ENCODE peak calls at places on chromosomes 6 and 20, in five cellular contexts. One of them, this sample, is unnamed.

GRCh38 chr6:158017621-158018369 is 36.1 kb downstream of the SYNJ2 start:
- DNase-seq in upper lobe of right lung: no peak
- DNase-seq in cardiac fibroblast: no peak
- DNase-seq in MM.1S: no peak
- DNase-seq in AG04450: no peak
- DNase-seq in this sample: no peak

GRCh38 chr6:81933648-81934047 is 181.2 kb upstream of the TENT5A start:
- DNase-seq in upper lobe of right lung: no peak
- DNase-seq in AG04450: no peak
- DNase-seq in cardiac fibroblast: peak
- DNase-seq in MM.1S: no peak
- DNase-seq in this sample: no peak

GRCh38 chr6:22383016-22383415 is 86.2 kb upstream of the PRL start:
- DNase-seq in AG04450: no peak
- DNase-seq in cardiac fibroblast: peak
- DNase-seq in upper lobe of right lung: no peak
- DNase-seq in MM.1S: no peak
- DNase-seq in this sample: no peak

GRCh38 chr20:64205611-64206026 is 41.4 kb downstream of the MYT1 start:
- DNase-seq in AG04450: no peak
- DNase-seq in MM.1S: no peak
- DNase-seq in upper lobe of right lung: no peak
- DNase-seq in cardiac fibroblast: no peak
- DNase-seq in this sample: peak

GRCh38 chr6:166156942-166157341 is 10.7 kb downstream of the TBXT start:
- DNase-seq in MM.1S: no peak
- DNase-seq in cardiac fibroblast: peak
- DNase-seq in AG04450: no peak
- DNase-seq in upper lobe of right lung: no peak
- DNase-seq in this sample: no peak

GRCh38 chr20:23136893-23137745 is 51.0 kb upstream of the CD93 start:
- DNase-seq in cardiac fibroblast: no peak
- DNase-seq in AG04450: no peak
- DNase-seq in upper lobe of right lung: no peak
- DNase-seq in MM.1S: no peak
- DNase-seq in this sample: no peak

GRCh38 chr6:42502127-42502526 is 50.4 kb upstream of the TRERF1 start:
- DNase-seq in AG04450: no peak
- DNase-seq in MM.1S: no peak
- DNase-seq in cardiac fibroblast: no peak
- DNase-seq in upper lobe of right lung: no peak
- DNase-seq in this sample: no peak

GRCh38 chr20:25058797-25059486 is 1.0 kb upstream of the ACSS1 start:
- DNase-seq in AG04450: no peak
- DNase-seq in upper lobe of right lung: peak
- DNase-seq in MM.1S: no peak
- DNase-seq in cardiac fibroblast: no peak
- DNase-seq in this sample: peak

GRCh38 chr20:1761116-1761515 is 103.5 kb upstream of the SIRPG start:
- DNase-seq in cardiac fibroblast: peak
- DNase-seq in AG04450: peak
- DNase-seq in MM.1S: no peak
- DNase-seq in upper lobe of right lung: no peak
- DNase-seq in this sample: no peak

GRCh38 chr6:25369450-25370086 is 90.4 kb downstream of the CARMIL1 start:
- DNase-seq in upper lobe of right lung: no peak
- DNase-seq in MM.1S: peak
- DNase-seq in cardiac fibroblast: no peak
- DNase-seq in AG04450: no peak
- DNase-seq in this sample: peak

GRCh38 chr20:36988494-36988966 is 37.0 kb upstream of the SAMHD1 start:
- DNase-seq in upper lobe of right lung: no peak
- DNase-seq in MM.1S: no peak
- DNase-seq in cardiac fibroblast: peak
- DNase-seq in AG04450: no peak
- DNase-seq in this sample: no peak

GRCh38 chr6:135630789-135631376 is 133.3 kb upstream of the AHI1 start:
- DNase-seq in upper lobe of right lung: no peak
- DNase-seq in MM.1S: no peak
- DNase-seq in cardiac fibroblast: peak
- DNase-seq in AG04450: no peak
- DNase-seq in this sample: no peak

GRCh38 chr6:43183441-43183840 is 1.4 kb downstream of the CUL9 start:
- DNase-seq in MM.1S: no peak
- DNase-seq in upper lobe of right lung: no peak
- DNase-seq in cardiac fibroblast: no peak
- DNase-seq in AG04450: no peak
- DNase-seq in this sample: no peak

GRCh38 chr20:16761305-16761829 is 13.2 kb downstream of the OTOR start:
- DNase-seq in AG04450: peak
- DNase-seq in cardiac fibroblast: peak
- DNase-seq in upper lobe of right lung: no peak
- DNase-seq in MM.1S: peak
- DNase-seq in this sample: peak

GRCh38 chr20:64224344-64225165 is 31.0 kb upstream of the PCMTD2 start:
- DNase-seq in cardiac fibroblast: peak
- DNase-seq in upper lobe of right lung: no peak
- DNase-seq in MM.1S: no peak
- DNase-seq in AG04450: peak
- DNase-seq in this sample: no peak

GRCh38 chr20:709421-709820 is 33.8 kb upstream of the SCRT2 start:
- DNase-seq in cardiac fibroblast: no peak
- DNase-seq in AG04450: no peak
- DNase-seq in MM.1S: no peak
- DNase-seq in upper lobe of right lung: peak
- DNase-seq in this sample: peak

GRCh38 chr20:50450961-50451752 is 59.0 kb upstream of the PTPN1 start:
- DNase-seq in MM.1S: peak
- DNase-seq in AG04450: no peak
- DNase-seq in upper lobe of right lung: no peak
- DNase-seq in cardiac fibroblast: peak
- DNase-seq in this sample: no peak

GRCh38 chr6:42923656-42924055 is 5.6 kb upstream of the CNPY3 start:
- DNase-seq in upper lobe of right lung: no peak
- DNase-seq in AG04450: no peak
- DNase-seq in cardiac fibroblast: peak
- DNase-seq in MM.1S: no peak
- DNase-seq in this sample: no peak

GRCh38 chr6:10381133-10381829 is 33.6 kb downstream of the TFAP2A start:
- DNase-seq in upper lobe of right lung: no peak
- DNase-seq in cardiac fibroblast: no peak
- DNase-seq in MM.1S: no peak
- DNase-seq in AG04450: no peak
- DNase-seq in this sample: no peak

GRCh38 chr6:136958168-136958567 is 36.1 kb downstream of the SLC35D3 start:
- DNase-seq in MM.1S: no peak
- DNase-seq in AG04450: no peak
- DNase-seq in upper lobe of right lung: no peak
- DNase-seq in cardiac fibroblast: no peak
- DNase-seq in this sample: no peak

GRCh38 chr6:29792123-29793035 is 35.2 kb upstream of the HLA-G start:
- DNase-seq in upper lobe of right lung: peak
- DNase-seq in MM.1S: peak
- DNase-seq in AG04450: no peak
- DNase-seq in cardiac fibroblast: peak
- DNase-seq in this sample: peak

GRCh38 chr20:22931653-22932052 is 103.5 kb upstream of the SSTR4 start:
- DNase-seq in AG04450: no peak
- DNase-seq in cardiac fibroblast: no peak
- DNase-seq in upper lobe of right lung: no peak
- DNase-seq in MM.1S: no peak
- DNase-seq in this sample: no peak

GRCh38 chr6:6749791-6750434 is 161.4 kb downstream of the LY86 start:
- DNase-seq in upper lobe of right lung: peak
- DNase-seq in MM.1S: no peak
- DNase-seq in cardiac fibroblast: peak
- DNase-seq in AG04450: peak
- DNase-seq in this sample: peak

GRCh38 chr6:55512904-55513303 is 66.1 kb downstream of the HMGCLL1 start:
- DNase-seq in MM.1S: no peak
- DNase-seq in AG04450: no peak
- DNase-seq in cardiac fibroblast: no peak
- DNase-seq in upper lobe of right lung: no peak
- DNase-seq in this sample: no peak
- TF ChIP-seq CTCF in MM.1S: no peak
- TF ChIP-seq CTCF in AG04450: no peak
- TF ChIP-seq CTCF in cardiac fibroblast: no peak
- TF ChIP-seq CTCF in upper lobe of right lung: no peak
- TF ChIP-seq CTCF in this sample: no peak

GRCh38 chr6:120493483-120493882 is 840.8 kb downstream of the TBC1D32 start:
- DNase-seq in cardiac fibroblast: no peak
- DNase-seq in upper lobe of right lung: no peak
- DNase-seq in MM.1S: no peak
- DNase-seq in AG04450: no peak
- DNase-seq in this sample: no peak

DNA sequence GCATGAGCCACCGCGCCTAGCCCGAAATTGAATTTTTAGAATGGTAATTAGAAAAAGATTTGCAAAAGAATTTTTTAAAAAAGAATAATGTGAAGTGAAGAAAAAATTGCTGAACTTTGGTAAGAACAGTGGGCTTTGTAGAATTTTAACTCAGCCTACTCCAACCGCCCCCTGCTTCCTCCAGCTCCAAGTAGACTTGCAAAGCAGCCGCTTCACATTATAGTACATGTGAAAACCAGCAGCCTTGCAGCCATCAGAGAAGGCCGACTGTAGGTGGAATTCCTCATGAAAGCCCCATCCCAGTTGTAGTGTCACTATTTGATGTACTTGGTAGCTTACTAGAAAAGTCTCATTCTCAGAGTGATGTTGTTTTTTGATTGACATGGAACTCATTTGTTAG is 835.6 kb downstream of the TBC1D32 start:
- DNase-seq in upper lobe of right lung: no peak
- DNase-seq in AG04450: no peak
- DNase-seq in cardiac fibroblast: no peak
- DNase-seq in MM.1S: no peak
- DNase-seq in this sample: no peak
- TF ChIP-seq CTCF in upper lobe of right lung: no peak
- TF ChIP-seq CTCF in AG04450: no peak
- TF ChIP-seq CTCF in cardiac fibroblast: no peak
- TF ChIP-seq CTCF in MM.1S: no peak
- TF ChIP-seq CTCF in this sample: no peak

GRCh38 chr20:57114290-57115005 is 152.0 kb downstream of the BMP7 start:
- DNase-seq in MM.1S: no peak
- DNase-seq in AG04450: no peak
- DNase-seq in upper lobe of right lung: no peak
- DNase-seq in cardiac fibroblast: no peak
- DNase-seq in this sample: no peak
- TF ChIP-seq CTCF in MM.1S: no peak
- TF ChIP-seq CTCF in AG04450: no peak
- TF ChIP-seq CTCF in upper lobe of right lung: no peak
- TF ChIP-seq CTCF in cardiac fibroblast: no peak
- TF ChIP-seq CTCF in this sample: no peak

DNA sequence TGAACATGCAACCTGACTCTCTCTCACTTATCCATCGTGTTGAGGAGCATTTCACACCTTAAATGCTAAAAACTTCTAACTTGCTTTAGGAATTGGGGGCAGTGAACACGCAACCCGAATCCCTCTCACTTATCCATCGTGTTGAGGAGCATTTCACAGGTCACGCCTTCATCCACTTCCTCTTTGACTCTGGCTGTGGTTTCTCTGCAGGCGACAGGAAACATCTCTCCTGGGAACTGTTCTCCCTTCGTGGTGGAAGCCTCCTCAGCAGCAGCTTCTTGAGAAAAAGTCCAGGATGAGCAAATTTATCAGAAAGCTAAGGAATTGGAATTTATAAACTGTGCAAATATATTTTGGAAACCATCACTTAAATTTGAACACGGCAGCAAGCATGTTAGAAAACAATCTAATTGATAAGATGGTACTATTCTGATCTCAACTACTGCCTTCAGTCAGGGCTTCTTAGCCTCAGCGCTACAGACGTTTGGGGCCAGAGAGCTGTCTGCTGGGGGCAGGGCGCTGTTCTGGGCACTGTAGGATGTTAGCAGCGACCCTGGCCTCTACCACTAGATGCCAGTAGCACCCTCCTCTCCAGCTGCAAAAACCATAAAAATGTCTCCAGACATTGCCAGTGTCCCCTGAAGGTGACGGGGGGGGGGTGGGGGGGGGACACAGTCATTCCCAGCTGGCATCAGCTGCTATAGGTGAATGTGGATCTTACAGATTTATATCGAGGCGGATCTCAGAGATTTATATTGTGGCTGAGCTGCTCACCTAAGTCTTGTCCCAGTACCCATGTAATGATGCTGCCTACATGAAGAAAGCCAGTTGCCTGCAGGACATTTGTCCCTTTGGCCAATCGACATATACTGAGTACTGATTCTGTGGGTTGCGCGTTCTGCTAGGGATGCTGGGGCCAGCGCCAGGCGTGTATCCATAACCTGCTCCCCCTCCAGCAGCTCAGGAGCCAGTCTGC is 26.2 kb downstream of the CTCFL start:
- DNase-seq in AG04450: no peak
- DNase-seq in cardiac fibroblast: peak
- DNase-seq in MM.1S: peak
- DNase-seq in upper lobe of right lung: no peak
- DNase-seq in this sample: no peak
- TF ChIP-seq CTCF in AG04450: peak
- TF ChIP-seq CTCF in cardiac fibroblast: peak
- TF ChIP-seq CTCF in MM.1S: peak
- TF ChIP-seq CTCF in upper lobe of right lung: peak
- TF ChIP-seq CTCF in this sample: no peak

This sample was measured in prostate gland.